ENCODE peak calls at places on chromosomes 5 and 9, in five cellular contexts. C is mesenchymal stem cell; F is effector memory CD4-positive, alpha-beta T cell; E is CD8-positive, alpha-beta T cell; N is right cardiac atrium. P is an unnamed sample.

GRCh38 chr5:60779431-60779830 is 64.6 kb downstream of the ELOVL7 start:
- DNase-seq in E (no peak), F (no peak), C (no peak), N (no peak), P (no peak)

GRCh38 chr5:59038169-59039002 is 455.5 kb downstream of the RAB3C start:
- DNase-seq in F (no peak), E (no peak), C (peak), N (no peak), P (no peak)

GRCh38 chr9:134428559-134428958 is 102.3 kb downstream of the RXRA start:
- DNase-seq in F (no peak), E (no peak), N (no peak), C (no peak), P (no peak)

GRCh38 chr9:121696935-121697334 is 45.5 kb downstream of the DAB2IP start:
- DNase-seq in F (no peak), N (no peak), E (no peak), C (no peak), P (no peak)

GRCh38 chr5:151870820-151871219 is 53.8 kb downstream of the GLRA1 start:
- DNase-seq in E (no peak), C (peak), F (no peak), N (no peak), P (no peak)

GRCh38 chr9:93303258-93303771 is 119.4 kb downstream of the WNK2 start:
- DNase-seq in F (no peak), C (no peak), E (no peak), N (peak), P (no peak)

GRCh38 chr5:112415552-112415951 is 3.5 kb downstream of the EPB41L4A start:
- DNase-seq in C (no peak), E (no peak), F (no peak), N (no peak), P (no peak)

GRCh38 chr9:82606761-82607382 is 456.1 kb downstream of the RASEF start:
- DNase-seq in E (no peak), N (no peak), C (peak), F (no peak), P (peak)

GRCh38 chr9:104778802-104779201 is 14.9 kb downstream of the NIPSNAP3B start:
- DNase-seq in C (no peak), F (no peak), N (no peak), E (no peak), P (no peak)

GRCh38 chr9:117060963-117061362 is 353.9 kb downstream of the ASTN2 start:
- DNase-seq in F (no peak), N (no peak), C (no peak), E (no peak), P (no peak)

GRCh38 chr5:147310059-147310704 is 75.4 kb downstream of the STK32A start:
- DNase-seq in E (no peak), F (no peak), N (peak), C (peak), P (peak)

GRCh38 chr5:172671091-172671490 is 30.0 kb downstream of the NEURL1B start:
- DNase-seq in N (no peak), F (no peak), E (no peak), C (no peak), P (no peak)

GRCh38 chr5:94802450-94802849 is 184.0 kb downstream of the SLF1 start:
- DNase-seq in E (no peak), F (no peak), N (no peak), C (peak), P (no peak)

GRCh38 chr5:170597876-170598275 is 94.1 kb downstream of the KCNIP1 start:
- DNase-seq in N (no peak), C (peak), E (no peak), F (no peak), P (no peak)

GRCh38 chr5:146130440-146131045 is 25.2 kb upstream of the PLAC8L1 start:
- DNase-seq in F (no peak), E (no peak), N (no peak), C (peak), P (no peak)

GRCh38 chr9:114811301-114811700 is 5.5 kb upstream of the TNFSF15 start:
- DNase-seq in C (no peak), N (no peak), E (no peak), F (no peak), P (no peak)

GRCh38 chr5:109844695-109845094 is 155.0 kb downstream of the MAN2A1 start:
- DNase-seq in C (no peak), F (no peak), N (no peak), E (no peak), P (no peak)

GRCh38 chr5:34580983-34581382 is 75.1 kb upstream of the RAI14 start:
- DNase-seq in C (no peak), E (no peak), N (no peak), F (no peak), P (no peak)

GRCh38 chr5:53161876-53162275 is 52.3 kb upstream of the MOCS2 start:
- DNase-seq in C (peak), N (no peak), E (no peak), F (no peak), P (no peak)

GRCh38 chr9:129140397-129141065 is 29.3 kb downstream of the PTPA start:
- DNase-seq in F (no peak), N (peak), E (no peak), C (peak), P (no peak)

GRCh38 chr9:20357207-20357503 is 265.1 kb downstream of the MLLT3 start:
- DNase-seq in C (no peak), N (no peak), E (no peak), F (no peak), P (no peak)

GRCh38 chr5:142324377-142324870 is 397 bp downstream of the SPRY4 start:
- DNase-seq in E (no peak), C (no peak), F (peak), N (peak), P (peak)

GRCh38 chr5:9861664-9862256 is 231.6 kb upstream of the TAS2R1 start:
- DNase-seq in E (no peak), N (no peak), C (no peak), F (no peak), P (no peak)

GRCh38 chr5:103582364-103582763 is 19.8 kb upstream of the NUDT12 start:
- DNase-seq in F (no peak), N (no peak), C (peak), E (no peak), P (no peak)

GRCh38 chr9:91411096-91411771 is 12.4 kb downstream of the NFIL3 start:
- DNase-seq in C (peak), N (no peak), F (no peak), E (no peak), P (no peak)

GRCh38 chr5:1259806-1260480 is 34.8 kb downstream of the SLC6A18 start:
- DNase-seq in N (peak), C (no peak), E (no peak), F (no peak), P (no peak)

GRCh38 chr5:139458580-139459407 is 3.7 kb downstream of the ECSCR start:
- DNase-seq in F (peak), C (peak), E (peak), N (no peak), P (no peak)

GRCh38 chr5:39605966-39606591 is 181.3 kb upstream of the DAB2 start:
- DNase-seq in E (no peak), F (no peak), C (peak), N (no peak), P (no peak)

GRCh38 chr5:132342291-132343180 is 27.0 kb upstream of the SLC22A5 start:
- DNase-seq in N (no peak), E (no peak), F (no peak), C (no peak), P (no peak)

GRCh38 chr9:38008168-38009034 is 60.6 kb downstream of the SHB start:
- DNase-seq in E (no peak), C (peak), F (no peak), N (no peak), P (no peak)

GRCh38 chr5:54561646-54562045 is 44.1 kb downstream of the SNX18 start:
- DNase-seq in N (no peak), F (no peak), C (no peak), E (no peak), P (no peak)

GRCh38 chr5:137836997-137837396 is 30.7 kb upstream of the MYOT start:
- DNase-seq in N (no peak), E (no peak), F (no peak), C (no peak), P (no peak)

GRCh38 chr5:107951322-107951721 is 280.6 kb upstream of the EFNA5 start:
- DNase-seq in C (no peak), E (no peak), N (no peak), F (no peak), P (no peak)

GRCh38 chr5:6453937-6454560 is 5.4 kb downstream of the UBE2QL1 start:
- DNase-seq in E (no peak), N (no peak), F (no peak), C (no peak), P (no peak)

GRCh38 chr5:6454628-6455053 is 6.0 kb downstream of the UBE2QL1 start:
- DNase-seq in C (no peak), E (no peak), N (no peak), F (no peak), P (no peak)

GRCh38 chr5:6457592-6457991 is 8.9 kb downstream of the UBE2QL1 start:
- DNase-seq in C (no peak), N (no peak), F (no peak), E (no peak), P (no peak)

GRCh38 chr5:6456766-6457370 is 8.2 kb downstream of the UBE2QL1 start:
- DNase-seq in C (no peak), N (no peak), F (no peak), E (no peak), P (no peak)

DNA sequence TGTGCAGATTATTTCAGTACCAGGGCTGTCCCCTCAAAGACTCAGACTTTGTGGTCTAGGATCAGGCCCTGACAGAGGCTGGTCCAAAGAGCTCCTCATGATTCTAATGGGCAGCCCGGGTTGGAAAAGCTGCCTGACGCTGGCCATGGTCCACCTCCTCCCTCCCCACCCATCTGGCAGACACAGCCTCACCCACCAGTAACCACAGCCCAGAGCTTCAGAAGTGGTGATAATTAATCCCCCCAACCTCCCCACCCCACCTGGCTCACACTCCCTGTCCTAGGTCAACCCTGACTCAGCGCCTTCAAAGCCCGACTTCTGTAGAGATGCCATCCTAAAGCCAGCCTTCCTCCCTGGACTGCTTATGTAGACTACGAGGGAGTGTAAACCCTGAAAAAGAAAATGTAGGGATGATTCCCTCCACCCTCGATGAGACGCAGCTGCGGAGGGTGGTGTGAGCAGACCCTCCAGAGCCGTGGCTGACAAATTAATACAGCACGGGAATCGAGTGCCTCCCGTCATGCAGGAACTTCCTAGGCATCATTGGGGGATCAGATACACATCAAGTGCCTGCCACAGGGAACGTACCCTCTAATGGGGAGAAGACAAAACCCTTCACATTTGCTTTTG is 7.0 kb downstream of the UBE2QL1 start:
- DNase-seq in F (no peak), C (no peak), N (no peak), E (no peak), P (no peak)
- H3K27ac ChIP-seq in F (no peak), C (no peak), N (peak), E (no peak), P (no peak)

DNA sequence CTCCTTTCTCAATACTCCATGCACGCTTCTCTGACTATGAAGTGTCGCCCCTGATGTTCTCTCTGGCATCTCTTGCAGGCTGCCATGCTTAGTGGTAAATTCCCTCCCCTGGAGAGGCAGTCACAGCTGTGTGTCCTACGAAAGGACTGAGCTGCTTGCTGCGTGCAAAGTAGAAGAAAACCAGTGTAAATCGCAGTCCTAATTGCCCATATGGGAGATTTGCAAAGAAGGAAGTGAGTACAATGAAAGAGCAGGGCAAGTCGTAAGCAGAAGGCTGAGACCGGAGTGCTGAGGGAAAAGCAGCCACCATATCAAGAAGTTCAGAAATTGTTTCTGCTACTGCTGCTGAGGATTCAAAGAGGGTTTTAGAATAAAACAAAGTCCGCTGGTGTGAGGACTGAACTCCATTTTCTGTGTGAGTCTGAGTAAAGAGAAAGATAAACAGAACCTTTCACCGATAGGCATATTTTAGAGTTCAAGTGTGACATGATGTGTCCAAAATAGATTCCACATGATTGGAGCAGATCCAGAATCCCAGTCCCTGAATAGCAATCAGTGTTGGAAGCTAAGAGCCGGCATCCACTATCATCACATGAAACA is 507.8 kb upstream of the MPDZ start:
- DNase-seq in C (no peak), E (no peak), F (no peak), N (no peak), P (no peak)
- H3K27ac ChIP-seq in C (no peak), E (no peak), F (no peak), N (peak), P (no peak)

DNA sequence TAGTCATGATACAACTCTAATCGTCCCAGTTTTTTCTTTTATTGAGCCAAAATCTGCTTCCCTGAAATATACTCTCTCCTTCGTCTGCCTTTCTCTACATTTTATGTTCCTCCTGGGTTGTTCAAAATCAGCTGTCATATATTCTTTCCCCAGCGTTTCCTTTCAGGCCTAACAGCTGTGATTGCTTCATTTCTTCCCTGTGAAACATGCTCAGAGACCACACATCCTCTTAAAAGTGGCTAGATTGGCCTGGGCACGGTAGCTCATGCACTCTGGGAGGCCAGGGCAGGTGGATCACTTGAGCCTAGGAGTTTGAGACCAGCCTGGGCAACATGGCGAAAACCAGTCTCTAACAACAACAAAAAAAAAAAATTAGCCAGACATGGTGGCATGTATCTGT is 25.1 kb downstream of the NFX1 start:
- DNase-seq in N (no peak), C (no peak), F (no peak), E (no peak), P (no peak)
- H3K27ac ChIP-seq in N (no peak), C (no peak), F (no peak), E (no peak), P (peak)

GRCh38 chr5:123093279-123094226 is 4.5 kb downstream of the PRDM6 start:
- DNase-seq in N (no peak), F (no peak), C (no peak), E (no peak), P (no peak)
- H3K27ac ChIP-seq in N (no peak), F (no peak), C (no peak), E (no peak), P (no peak)

GRCh38 chr9:136303825-136304416 is at the start of gene CCDC187:
- DNase-seq in E (no peak), N (peak), F (no peak), C (no peak), P (no peak)

GRCh38 chr9:136303066-136303824 is 649 bp downstream of the CCDC187 start:
- DNase-seq in E (no peak), N (peak), F (no peak), C (no peak), P (no peak)

GRCh38 chr9:136304456-136304855 is 562 bp upstream of the CCDC187 start:
- DNase-seq in F (no peak), N (peak), C (no peak), E (no peak), P (no peak)

GRCh38 chr9:136305822-136306690 is 2.2 kb upstream of the CCDC187 start:
- DNase-seq in F (no peak), N (peak), C (no peak), E (no peak), P (no peak)

DNA sequence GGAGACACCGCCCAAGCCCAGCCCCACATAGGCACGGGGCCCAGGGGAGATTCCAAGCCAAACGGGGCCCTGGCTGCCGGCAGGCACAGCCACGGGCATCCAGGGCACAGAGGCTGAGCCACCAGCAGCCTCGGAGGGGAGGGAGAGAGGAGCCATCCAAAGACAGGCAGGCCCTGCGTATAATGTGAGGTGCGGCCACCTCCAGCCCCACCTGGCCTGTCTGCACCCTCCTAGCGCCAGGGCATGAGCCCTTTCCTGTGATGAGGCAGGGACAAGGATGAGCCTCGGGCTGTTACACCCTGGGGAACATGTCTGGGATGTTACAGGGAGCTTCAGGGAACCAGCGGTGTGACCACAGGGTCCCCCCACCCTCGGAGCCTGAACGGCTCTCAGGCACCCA is 1.1 kb upstream of the CCDC187 start:
- DNase-seq in C (no peak), F (no peak), N (peak), E (no peak), P (no peak)
- H3K27ac ChIP-seq in C (no peak), F (no peak), N (no peak), E (no peak), P (no peak)

GRCh38 chr5:148342371-148343048 is 7.2 kb downstream of the SPINK9 start:
- DNase-seq in C (no peak), E (no peak), F (no peak), N (no peak), P (no peak)
- H3K27ac ChIP-seq in C (no peak), E (no peak), F (no peak), N (no peak), P (no peak)

P was measured in caudate nucleus.